ENCODE peak calls at places on chromosome 16, in six cellular contexts. A is psoas muscle, O is AG04450, I is Calu3, W is fibroblast of pulmonary artery, F is IMR-90. V is an unnamed sample.
A peak's percentile ranks its signal among the peaks of the same experiment; 100 is the strongest.

GRCh38 chr16:84199861-84200260 is 8.9 kb downstream of the ADAD2 start:
- DNase-seq in A (peak; percentile 70), O (no peak), I (no peak), W (no peak), F (no peak), V (no peak)

GRCh38 chr16:54174201-54174600 is 112.4 kb downstream of the IRX3 start:
- DNase-seq in A (no peak), O (no peak), I (no peak), W (no peak), F (no peak), V (no peak)

GRCh38 chr16:79211581-79211980 is 389.0 kb downstream of the MAF start:
- DNase-seq in A (peak; percentile 56), O (no peak), I (no peak), W (no peak), F (no peak), V (no peak)

GRCh38 chr16:57371494-57372371 is 557 bp upstream of the CX3CL1 start:
- DNase-seq in A (no peak), O (no peak), I (no peak), W (no peak), F (no peak), V (no peak)

GRCh38 chr16:4261557-4262172 is 11.2 kb downstream of the TFAP4 start:
- DNase-seq in A (peak; percentile 66), O (no peak), I (peak; percentile 24), W (peak; percentile 27), F (peak; percentile 16), V (peak; percentile 57)

GRCh38 chr16:89114159-89114981 is 20.7 kb downstream of the ACSF3 start:
- DNase-seq in A (peak; percentile 44), O (no peak), I (no peak), W (peak; percentile 17), F (no peak), V (peak; percentile 55)

GRCh38 chr16:14041164-14041563 is 30.0 kb upstream of the MRTFB start:
- DNase-seq in A (no peak), O (no peak), I (no peak), W (no peak), F (no peak), V (no peak)

GRCh38 chr16:12507366-12507765 is 296.3 kb downstream of the CPPED1 start:
- DNase-seq in A (no peak), O (no peak), I (no peak), W (no peak), F (peak; percentile 41), V (no peak)

GRCh38 chr16:11610580-11610979 is 23.9 kb upstream of the LITAF start:
- DNase-seq in A (no peak), O (no peak), I (no peak), W (no peak), F (no peak), V (no peak)

GRCh38 chr16:84175351-84176081 is 11.3 kb downstream of the TAF1C start:
- DNase-seq in A (no peak), O (peak; percentile 21), I (peak; percentile 88), W (peak; percentile 44), F (peak; percentile 53), V (peak; percentile 83)

GRCh38 chr16:27448531-27449433 is 46.8 kb downstream of the IL21R start:
- DNase-seq in A (no peak), O (no peak), I (no peak), W (no peak), F (no peak), V (no peak)

GRCh38 chr16:87560428-87561199 is 41.7 kb upstream of the JPH3 start:
- DNase-seq in A (peak; percentile 69), O (no peak), I (peak; percentile 49), W (no peak), F (no peak), V (peak; percentile 44)

GRCh38 chr16:88558457-88559442 is 11.5 kb upstream of the ZC3H18 start:
- DNase-seq in A (peak; percentile 87), O (peak; percentile 38), I (peak; percentile 81), W (peak; percentile 86), F (peak; percentile 43), V (peak; percentile 42)

GRCh38 chr16:81767987-81768592 is 11.0 kb upstream of the PLCG2 start:
- DNase-seq in A (no peak), O (no peak), I (peak; percentile 54), W (no peak), F (no peak), V (no peak)

GRCh38 chr16:87850009-87851006 is 19.0 kb downstream of the SLC7A5 start:
- DNase-seq in A (peak; percentile 87), O (no peak), I (peak; percentile 79), W (peak; percentile 51), F (peak; percentile 31), V (peak; percentile 81)

GRCh38 chr16:54080524-54081008 is 206.0 kb downstream of the IRX3 start:
- DNase-seq in A (no peak), O (peak; percentile 88), I (no peak), W (peak; percentile 92), F (peak; percentile 98), V (no peak)

GRCh38 chr16:58299757-58300349 is 5.0 kb upstream of the PRSS54 start:
- DNase-seq in A (no peak), O (no peak), I (peak; percentile 46), W (peak; percentile 29), F (peak; percentile 5), V (peak; percentile 58)

GRCh38 chr16:10961231-10961630 is 16.9 kb downstream of the CLEC16A start:
- DNase-seq in A (peak; percentile 80), O (peak; percentile 58), I (no peak), W (peak; percentile 71), F (peak; percentile 95), V (no peak)

GRCh38 chr16:68731569-68732067 is 5.5 kb upstream of the CDH1 start:
- DNase-seq in A (no peak), O (no peak), I (no peak), W (no peak), F (no peak), V (no peak)

GRCh38 chr16:69796285-69797118 is 34.4 kb downstream of the WWP2 start:
- DNase-seq in A (no peak), O (peak; percentile 42), I (peak; percentile 55), W (peak; percentile 85), F (peak; percentile 77), V (peak; percentile 32)

GRCh38 chr16:57485916-57486857 is at the start of gene DOK4:
- DNase-seq in A (peak; percentile 89), O (no peak), I (peak; percentile 92), W (peak; percentile 65), F (peak; percentile 58), V (peak; percentile 81)

GRCh38 chr16:50644730-50645129 is 36.4 kb downstream of the SNX20 start:
- DNase-seq in A (no peak), O (no peak), I (peak; percentile 41), W (peak; percentile 23), F (no peak), V (peak; percentile 74)
- TF ChIP-seq CTCF in A (no peak), O (peak; percentile 11), I (no peak), W (peak; percentile 29), F (peak; percentile 7), V (peak; percentile 37)

GRCh38 chr16:52786105-52786504 is 239.2 kb upstream of the TOX3 start:
- DNase-seq in A (no peak), O (no peak), I (no peak), W (no peak), F (no peak), V (no peak)
- TF ChIP-seq CTCF in A (no peak), O (no peak), I (no peak), W (no peak), F (no peak), V (no peak)

GRCh38 chr16:46918905-46919792 is 35.0 kb downstream of the GPT2 start:
- DNase-seq in A (no peak), O (no peak), I (no peak), W (no peak), F (no peak), V (no peak)
- TF ChIP-seq CTCF in A (no peak), O (no peak), I (no peak), W (no peak), F (no peak), V (no peak)

GRCh38 chr16:2498085-2498484 is 15.7 kb upstream of the ATP6V0C start:
- DNase-seq in A (no peak), O (no peak), I (no peak), W (no peak), F (no peak), V (no peak)
- TF ChIP-seq CTCF in A (no peak), O (no peak), I (no peak), W (no peak), F (no peak), V (no peak)

GRCh38 chr16:52238710-52239109 is 308.2 kb downstream of the TOX3 start:
- DNase-seq in A (no peak), O (no peak), I (no peak), W (no peak), F (no peak), V (no peak)

GRCh38 chr16:52229471-52229870 is 317.5 kb downstream of the TOX3 start:
- DNase-seq in A (no peak), O (no peak), I (no peak), W (no peak), F (no peak), V (no peak)

GRCh38 chr16:52237823-52238222 is 309.1 kb downstream of the TOX3 start:
- DNase-seq in A (no peak), O (no peak), I (no peak), W (no peak), F (no peak), V (no peak)

DNA sequence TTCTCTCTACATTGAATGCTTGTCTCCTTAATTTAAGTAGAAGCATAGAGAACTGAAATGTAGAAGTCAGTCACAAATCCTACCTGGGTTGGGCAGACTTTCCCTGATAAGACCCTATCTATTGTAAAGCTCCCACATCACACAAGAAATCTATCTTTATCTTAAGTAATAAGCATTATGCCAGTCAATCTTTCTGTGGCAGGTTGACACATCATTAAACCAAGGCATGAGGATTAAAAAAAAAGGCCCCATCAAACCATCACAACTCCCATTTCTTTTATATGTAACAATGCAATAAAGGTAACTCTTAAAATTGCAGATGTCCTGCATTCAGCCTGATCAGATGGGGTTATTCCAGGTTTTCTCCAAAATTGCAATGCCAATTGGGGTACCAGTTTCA is 311.8 kb downstream of the TOX3 start:
- DNase-seq in A (no peak), O (no peak), I (no peak), W (no peak), F (no peak), V (no peak)
- TF ChIP-seq CTCF in A (no peak), O (no peak), I (no peak), W (no peak), F (no peak), V (no peak)

DNA sequence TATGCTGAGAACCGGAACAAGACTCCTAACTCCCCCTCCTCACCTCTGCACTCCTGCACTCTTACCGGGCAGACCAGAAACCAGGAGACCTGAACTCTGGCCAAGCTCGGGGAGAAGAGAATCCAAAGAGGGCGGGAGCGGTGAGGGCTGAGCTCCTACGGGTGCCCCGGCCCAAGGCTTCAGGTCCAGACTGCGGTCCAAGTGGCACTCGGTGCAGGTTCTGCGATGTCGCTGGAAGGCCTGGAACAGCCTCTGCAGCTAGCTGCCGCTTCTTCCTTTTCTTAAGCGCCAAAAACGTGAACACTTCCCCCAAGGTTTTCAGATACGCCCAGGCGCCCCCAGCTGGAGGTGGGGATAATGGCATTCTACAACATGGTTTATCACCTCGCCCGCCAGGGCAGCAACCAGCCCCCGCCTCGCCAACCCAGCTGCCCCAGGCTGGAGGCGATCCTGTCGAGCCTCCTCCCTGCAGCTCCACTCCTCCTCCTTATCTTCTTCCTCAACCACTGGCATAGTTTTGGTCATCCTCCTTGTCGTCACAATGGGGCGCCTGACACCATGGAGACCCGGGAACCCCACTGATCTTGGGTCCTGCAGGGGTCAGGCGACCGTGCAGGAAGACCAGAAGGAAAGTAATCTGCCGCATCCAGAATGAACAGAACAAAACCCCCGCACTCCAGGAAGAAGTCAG is 1735.9 kb downstream of the TP53TG3F start:
- DNase-seq in A (no peak), O (no peak), I (no peak), W (no peak), F (no peak), V (no peak)
- TF ChIP-seq CTCF in A (no peak), O (no peak), I (no peak), W (no peak), F (no peak), V (no peak)

V was measured in activated CD8-positive, alpha-beta T cell treated with anti-CD3 and anti-CD28 coated beads for 36 hours.